ENCODE peak calls at places on chromosomes 6 and 20, in six cellular contexts. Z is A549, O is AG09319, B is endothelial cell, L is fibroblast of villous mesenchyme, K is GM12878. X is an unnamed sample.

GRCh38 chr6:55913213-55914195 is 38.1 kb upstream of the BMP5 start:
- DNase-seq in K (no peak), O (no peak), B (no peak), Z (no peak), L (no peak), X (peak)

GRCh38 chr6:94751641-94752329 is 825.5 kb upstream of the MANEA start:
- DNase-seq in O (no peak), B (no peak), L (no peak), K (peak), Z (no peak), X (peak)

GRCh38 chr20:25623736-25624499 is at the start of gene NANP:
- DNase-seq in K (peak), O (peak), L (peak), B (peak), Z (peak), X (peak)

GRCh38 chr6:163585932-163586437 is 171.5 kb downstream of the QKI start:
- DNase-seq in Z (peak), L (peak), B (no peak), O (peak), K (no peak), X (no peak)

GRCh38 chr6:136226027-136226673 is 24.0 kb downstream of the MTFR2 start:
- DNase-seq in K (no peak), Z (peak), O (peak), L (peak), B (peak), X (peak)

GRCh38 chr6:78909391-78909790 is 42.0 kb downstream of the IRAK1BP1 start:
- DNase-seq in B (no peak), O (peak), K (no peak), Z (no peak), L (peak), X (peak)

GRCh38 chr6:25105070-25105925 is 169.5 kb upstream of the RIPOR2 start:
- DNase-seq in K (no peak), L (no peak), O (no peak), Z (no peak), B (no peak), X (no peak)

GRCh38 chr6:5634525-5634924 is 372.2 kb downstream of the NRN1 start:
- DNase-seq in K (no peak), Z (no peak), L (no peak), B (no peak), O (no peak), X (no peak)

GRCh38 chr6:46947497-46947896 is 25.8 kb upstream of the ADGRF5 start:
- DNase-seq in B (peak), L (no peak), Z (no peak), K (no peak), O (no peak), X (no peak)

GRCh38 chr6:7260291-7261029 is 52.5 kb downstream of the SSR1 start:
- DNase-seq in L (no peak), O (no peak), Z (no peak), B (no peak), K (no peak), X (no peak)

GRCh38 chr6:137641474-137642077 is 147.4 kb upstream of the OLIG3 start:
- DNase-seq in O (peak), L (peak), K (no peak), B (peak), Z (peak), X (peak)

GRCh38 chr6:85676086-85676729 is 33.5 kb upstream of the SYNCRIP start:
- DNase-seq in O (no peak), L (peak), Z (no peak), K (no peak), B (no peak), X (no peak)

GRCh38 chr6:30591008-30591407 is 19.8 kb downstream of the ABCF1 start:
- DNase-seq in O (no peak), K (no peak), B (no peak), L (peak), Z (no peak), X (no peak)

GRCh38 chr6:27472182-27472616 is 706 bp downstream of the ZNF184 start:
- DNase-seq in O (no peak), L (peak), B (peak), K (peak), Z (peak), X (peak)

GRCh38 chr20:41848180-41848579 is 230.0 kb upstream of the CHD6 start:
- DNase-seq in O (no peak), B (no peak), L (no peak), K (no peak), Z (no peak), X (no peak)

GRCh38 chr6:3209114-3210023 is 18.1 kb downstream of the TUBB2B start:
- DNase-seq in Z (peak), L (peak), B (no peak), O (peak), K (peak), X (no peak)

GRCh38 chr6:170454512-170455285 is 98.4 kb downstream of the PSMB1 start:
- DNase-seq in O (no peak), K (no peak), Z (no peak), B (no peak), L (no peak), X (no peak)

GRCh38 chr6:6785163-6785521 is 196.6 kb downstream of the LY86 start:
- DNase-seq in K (no peak), L (no peak), B (no peak), O (no peak), Z (no peak), X (no peak)

GRCh38 chr6:15507221-15507620 is 155.6 kb downstream of the DTNBP1 start:
- DNase-seq in K (no peak), Z (no peak), B (no peak), O (no peak), L (no peak), X (no peak)

GRCh38 chr20:44071526-44072111 is 115.4 kb downstream of the JPH2 start:
- DNase-seq in K (no peak), L (no peak), O (no peak), B (no peak), Z (no peak), X (no peak)

GRCh38 chr6:88813045-88813444 is 150.4 kb downstream of the RNGTT start:
- DNase-seq in O (no peak), K (no peak), Z (no peak), B (no peak), L (no peak), X (no peak)

GRCh38 chr20:42530855-42531674 is 658.6 kb downstream of the PTPRT start:
- DNase-seq in K (no peak), Z (peak), L (peak), B (no peak), O (no peak), X (peak)

GRCh38 chr6:14459315-14459714 is 341.7 kb downstream of the CD83 start:
- DNase-seq in L (no peak), B (no peak), Z (no peak), K (no peak), O (no peak), X (no peak)

GRCh38 chr6:144296973-144297372 is 11.8 kb downstream of the UTRN start:
- DNase-seq in Z (no peak), K (no peak), O (no peak), L (no peak), B (no peak), X (no peak)

GRCh38 chr20:13749811-13750210 is 34.9 kb downstream of the ESF1 start:
- DNase-seq in L (no peak), K (no peak), B (no peak), O (no peak), Z (no peak), X (no peak)

GRCh38 chr6:166174031-166174430 is 6.4 kb upstream of the TBXT start:
- DNase-seq in Z (no peak), K (peak), B (no peak), L (no peak), O (no peak), X (no peak)

GRCh38 chr20:61253264-61253639 is 1.2 kb downstream of the CDH4 start:
- DNase-seq in L (peak), K (no peak), B (peak), Z (peak), O (no peak), X (no peak)

GRCh38 chr20:63177134-63177784 is 38.7 kb downstream of the YTHDF1 start:
- DNase-seq in Z (no peak), B (no peak), L (no peak), K (no peak), O (no peak), X (no peak)

GRCh38 chr6:93418113-93418447 is 1.3 kb downstream of the EPHA7 start:
- DNase-seq in K (no peak), Z (peak), B (no peak), L (no peak), O (no peak), X (no peak)

GRCh38 chr20:22308934-22309333 is 275.4 kb downstream of the FOXA2 start:
- DNase-seq in Z (no peak), O (no peak), L (no peak), K (no peak), B (no peak), X (no peak)

GRCh38 chr20:22315771-22316170 is 268.6 kb downstream of the FOXA2 start:
- DNase-seq in K (no peak), B (no peak), Z (no peak), O (no peak), L (no peak), X (no peak)

DNA sequence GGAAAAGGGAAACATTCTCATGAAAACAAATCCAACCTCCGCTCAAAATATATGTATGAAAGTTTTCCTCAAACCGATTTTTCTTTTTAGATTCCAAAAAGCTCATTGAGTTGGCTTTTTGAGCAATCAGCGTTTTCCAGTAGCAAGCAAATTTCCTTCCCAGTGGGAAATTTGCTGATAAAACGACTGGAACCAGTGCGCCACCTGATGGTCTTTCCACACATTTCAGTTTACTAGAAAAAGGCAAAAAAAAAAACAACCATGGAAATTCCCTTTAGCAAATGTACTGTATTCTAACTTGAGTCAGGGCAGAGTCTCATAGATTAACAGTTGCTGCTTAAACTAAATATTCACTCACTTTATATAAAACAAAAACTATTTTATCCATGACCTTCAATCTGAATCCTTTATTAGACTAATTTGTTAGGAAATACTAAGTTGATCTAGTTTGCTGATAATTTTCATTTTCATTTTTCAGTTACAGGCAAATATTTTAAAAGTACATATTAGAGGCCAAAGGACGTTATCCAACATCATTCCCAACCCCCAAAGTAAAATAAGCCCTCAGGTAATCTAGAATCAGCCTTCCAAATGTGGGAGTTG is 271.5 kb downstream of the FOXA2 start:
- DNase-seq in L (peak), K (no peak), Z (peak), B (peak), O (no peak), X (peak)
- TF ChIP-seq CTCF in L (peak), K (peak), Z (peak), B (peak), O (peak), X (peak)

GRCh38 chr6:109290143-109290931 is 91.9 kb downstream of the CD164 start:
- DNase-seq in B (no peak), O (no peak), K (no peak), L (no peak), Z (no peak), X (no peak)
- TF ChIP-seq CTCF in B (no peak), O (no peak), K (no peak), L (no peak), Z (no peak), X (no peak)

GRCh38 chr6:22910370-22910769 is 341.0 kb downstream of the HDGFL1 start:
- DNase-seq in L (no peak), O (no peak), Z (no peak), B (no peak), K (no peak), X (no peak)

GRCh38 chr6:22904413-22904812 is 335.0 kb downstream of the HDGFL1 start:
- DNase-seq in B (no peak), L (peak), K (no peak), O (no peak), Z (no peak), X (no peak)

GRCh38 chr6:22907085-22907484 is 337.7 kb downstream of the HDGFL1 start:
- DNase-seq in K (no peak), B (no peak), Z (no peak), O (no peak), L (no peak), X (no peak)

DNA sequence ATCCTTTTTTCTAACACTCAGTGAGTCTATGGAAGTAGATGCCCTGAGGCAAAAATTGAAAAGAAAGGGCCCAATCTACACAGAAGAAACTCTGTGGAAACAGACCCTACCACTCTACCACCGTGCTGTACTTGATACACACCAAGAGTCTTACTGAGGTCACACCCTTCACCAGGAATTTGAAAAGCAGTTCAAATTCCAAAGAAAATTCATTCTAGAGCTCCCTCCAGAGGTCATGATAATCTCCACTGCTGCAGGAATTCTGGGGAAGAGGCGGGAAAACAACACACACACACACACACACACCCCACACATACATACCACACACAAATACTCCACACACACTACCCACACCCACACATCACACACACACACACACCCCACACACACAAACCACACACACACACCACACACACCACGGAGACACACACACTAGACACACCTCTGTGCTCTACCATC is 336.8 kb downstream of the HDGFL1 start:
- DNase-seq in L (peak), B (no peak), O (no peak), Z (peak), K (no peak), X (no peak)
- TF ChIP-seq CTCF in L (peak), B (peak), O (peak), Z (no peak), K (no peak), X (no peak)

GRCh38 chr6:37646986-37647764 is 50.5 kb downstream of the MDGA1 start:
- DNase-seq in O (no peak), Z (no peak), K (no peak), L (no peak), B (no peak), X (no peak)

GRCh38 chr6:37651991-37652390 is 45.7 kb downstream of the MDGA1 start:
- DNase-seq in O (no peak), K (no peak), Z (no peak), B (no peak), L (no peak), X (no peak)

GRCh38 chr6:37648465-37649330 is 49.0 kb downstream of the MDGA1 start:
- DNase-seq in O (no peak), L (no peak), Z (no peak), K (no peak), B (no peak), X (no peak)

GRCh38 chr6:37647765-37648085 is 50.0 kb downstream of the MDGA1 start:
- DNase-seq in B (no peak), K (no peak), O (no peak), Z (no peak), L (no peak), X (no peak)

DNA sequence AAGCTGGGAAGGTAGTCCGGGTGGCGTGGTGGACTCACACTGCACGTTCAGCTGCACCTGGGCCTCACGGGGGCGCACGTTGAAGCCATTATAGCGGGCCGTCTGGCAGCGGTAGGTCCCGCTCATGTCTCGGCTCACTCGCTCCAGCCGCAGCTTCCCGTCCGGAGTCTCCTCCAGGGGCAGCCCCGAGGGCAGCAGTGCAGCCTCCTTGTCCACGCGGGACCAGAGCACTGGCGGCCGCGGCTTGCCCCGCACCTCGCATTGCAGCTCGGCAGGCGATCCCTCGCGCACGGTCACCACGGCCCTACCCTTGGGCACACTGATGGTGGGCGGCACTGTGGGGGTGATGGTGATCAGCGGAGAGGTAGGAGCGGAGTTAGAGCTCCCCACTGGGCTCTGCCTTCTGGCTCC is 47.6 kb downstream of the MDGA1 start:
- DNase-seq in B (peak), O (no peak), K (no peak), L (no peak), Z (no peak), X (peak)
- TF ChIP-seq CTCF in B (no peak), O (no peak), K (peak), L (peak), Z (no peak), X (peak)

GRCh38 chr6:35342258-35343091 is at the start of gene PPARD:
- DNase-seq in B (peak), Z (peak), O (peak), K (peak), L (peak), X (peak)
- TF ChIP-seq CTCF in B (peak), Z (peak), O (peak), K (peak), L (peak), X (peak)

DNA sequence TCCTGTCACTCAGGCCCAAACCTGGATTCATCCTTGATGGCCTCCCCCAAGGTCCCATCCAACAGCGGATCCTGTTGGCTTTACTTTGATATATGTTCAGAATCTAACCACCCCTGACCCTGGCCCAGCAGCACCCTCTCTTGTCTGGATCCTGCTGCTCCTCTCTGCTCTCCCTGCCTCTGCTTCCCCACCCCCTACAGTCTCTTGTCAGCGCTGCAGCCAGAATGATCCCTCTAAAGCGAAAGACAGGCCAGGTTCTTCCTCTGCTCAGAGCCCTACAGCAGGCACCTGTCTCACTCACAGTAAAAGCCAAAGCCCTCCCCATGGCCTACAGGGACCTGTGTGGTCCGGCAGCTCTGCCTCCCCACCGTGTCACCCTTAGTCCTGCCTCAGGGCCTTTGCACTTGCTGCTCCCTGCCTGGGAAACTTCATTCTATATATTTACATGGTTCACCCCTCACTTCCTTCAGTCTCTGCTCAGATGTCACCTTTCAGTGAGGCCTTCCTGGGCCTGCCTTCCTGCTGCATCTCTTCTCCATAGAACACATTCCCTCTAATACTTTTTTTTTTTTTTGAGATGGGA is 37.4 kb upstream of the KCNB1 start:
- DNase-seq in O (no peak), K (no peak), Z (no peak), L (no peak), B (no peak), X (no peak)
- TF ChIP-seq CTCF in O (no peak), K (no peak), Z (no peak), L (no peak), B (no peak), X (no peak)

DNA sequence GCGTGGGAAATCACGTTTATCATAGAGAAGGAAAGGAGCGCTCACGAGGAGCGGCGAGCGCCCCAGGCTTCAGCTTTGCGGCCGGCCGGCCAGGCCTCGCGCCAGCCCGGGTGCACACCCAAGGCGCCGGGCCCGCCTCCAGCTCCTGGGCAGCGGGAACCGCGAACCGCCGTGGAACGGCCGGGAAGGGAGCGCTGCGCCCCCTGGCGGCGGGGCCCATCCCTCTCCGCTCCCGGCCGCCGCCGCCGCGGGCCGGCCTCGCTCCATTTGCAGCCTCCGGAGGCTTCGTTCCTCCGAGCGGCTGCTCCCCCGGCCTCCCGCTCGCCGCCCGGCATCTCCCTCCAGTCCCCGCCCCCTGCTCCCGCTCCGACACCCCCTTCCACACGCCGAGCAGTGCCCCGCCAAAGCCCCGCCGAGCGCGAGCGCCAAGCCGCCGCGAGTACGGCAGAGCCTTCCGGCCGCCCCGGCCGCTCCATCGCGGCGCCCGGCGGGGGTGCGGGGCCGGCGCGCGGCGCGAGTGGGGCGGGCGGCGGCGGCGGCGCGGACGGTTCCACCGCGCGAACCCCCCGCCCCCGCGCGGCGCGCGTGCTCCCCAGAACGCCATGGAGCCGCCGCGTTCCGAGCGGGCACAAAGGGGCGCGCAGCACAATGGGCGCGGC is 973 bp downstream of the BEND3 start:
- DNase-seq in B (peak), Z (peak), K (no peak), L (peak), O (peak), X (peak)
- TF ChIP-seq CTCF in B (peak), Z (peak), K (peak), L (peak), O (peak), X (peak)